ENCODE peak calls at places on chromosomes 5 and 9, in four cellular contexts. X, J, I and L are unnamed samples.
A peak's percentile ranks its signal among the peaks of the same experiment; 100 is the strongest.

GRCh38 chr5:179228341-179229121 is 116.7 kb downstream of the ADAMTS2 start:
- DNase-seq in I (peak; percentile 51), X (no peak), J (no peak), L (no peak)

GRCh38 chr9:113309204-113309813 is 6.1 kb upstream of the RNF183 start:
- DNase-seq in I (no peak), X (no peak), J (no peak), L (peak; percentile 46)

GRCh38 chr5:163306421-163306820 is 131.0 kb upstream of the CCNG1 start:
- DNase-seq in J (no peak), X (no peak), I (no peak), L (peak; percentile 24)

GRCh38 chr9:127405344-127406125 is 8.6 kb downstream of the SLC2A8 start:
- DNase-seq in I (no peak), X (no peak), J (no peak), L (no peak)

GRCh38 chr5:160083012-160083436 is 36.2 kb downstream of the PWWP2A start:
- DNase-seq in J (no peak), I (no peak), X (no peak), L (no peak)

GRCh38 chr5:12017037-12017436 is 112.8 kb upstream of the CTNND2 start:
- DNase-seq in J (no peak), I (no peak), X (no peak), L (no peak)

GRCh38 chr9:99682870-99683269 is 138.8 kb upstream of the NR4A3 start:
- DNase-seq in X (no peak), I (no peak), J (no peak), L (no peak)

GRCh38 chr5:147918899-147919298 is 12.6 kb upstream of the C5orf46 start:
- DNase-seq in J (no peak), I (no peak), X (no peak), L (no peak)

GRCh38 chr5:135691116-135691515 is 112.3 kb upstream of the CXCL14 start:
- DNase-seq in X (no peak), I (no peak), J (no peak), L (no peak)

GRCh38 chr9:110880123-110880522 is 158.1 kb downstream of the LPAR1 start:
- DNase-seq in X (no peak), I (no peak), J (no peak), L (no peak)

GRCh38 chr5:65027149-65027548 is 258.4 kb downstream of the CWC27 start:
- DNase-seq in X (no peak), J (no peak), I (no peak), L (peak; percentile 41)

GRCh38 chr5:90949469-90950358 is 391.1 kb downstream of the ADGRV1 start:
- DNase-seq in I (no peak), J (no peak), X (no peak), L (peak; percentile 32)